ENCODE peak calls at places on chromosome X, in seven cellular contexts. T is aorta; D is HT1080; H is effector memory CD8-positive, alpha-beta T cell; L is GDM1; M is epithelial cell of proximal tubule; V is non-pigmented ciliary epithelial cell. N is an unnamed sample.

GRCh38 chrX:73447311-73447794 is 500 bp downstream of the CDX4 start:
- DNase-seq in T (no peak), H (no peak), L (no peak), D (no peak), V (no peak), M (no peak), N (no peak)

GRCh38 chrX:12999422-12999821 is 24.5 kb downstream of the TMSB4X start:
- DNase-seq in T (no peak), V (no peak), M (no peak), L (no peak), D (no peak), H (no peak), N (no peak)

GRCh38 chrX:572490-573124 is 58.0 kb upstream of the SHOX start:
- DNase-seq in V (no peak), D (no peak), H (no peak), L (no peak), M (no peak), T (no peak), N (no peak)

GRCh38 chrX:31715675-31716074 is 643.8 kb upstream of the FTHL17 start:
- DNase-seq in L (no peak), H (no peak), V (no peak), M (no peak), T (no peak), D (no peak), N (no peak)

GRCh38 chrX:39144323-39144722 is 343.1 kb downstream of the MID1IP1 start:
- DNase-seq in M (no peak), L (no peak), D (no peak), T (no peak), H (no peak), V (no peak), N (no peak)

GRCh38 chrX:9708923-9709553 is 56.6 kb downstream of the GPR143 start:
- DNase-seq in H (peak; percentile 70), L (peak; percentile 67), T (peak; percentile 89), M (no peak), V (peak; percentile 6), D (peak; percentile 65), N (peak; percentile 89)

GRCh38 chrX:26470946-26471345 is 255.0 kb downstream of the MAGEB5 start:
- DNase-seq in M (no peak), V (no peak), H (no peak), D (no peak), T (no peak), L (no peak), N (no peak)

GRCh38 chrX:40148439-40149285 is 50.9 kb upstream of the BCOR start:
- DNase-seq in L (peak; percentile 74), T (no peak), V (no peak), H (no peak), M (no peak), D (no peak), N (no peak)

GRCh38 chrX:110142096-110142495 is 139.2 kb downstream of the TMEM164 start:
- DNase-seq in D (no peak), T (no peak), V (no peak), M (no peak), H (no peak), L (no peak), N (no peak)

GRCh38 chrX:18210470-18210869 is 10.2 kb downstream of the BEND2 start:
- DNase-seq in T (no peak), D (no peak), V (no peak), H (no peak), M (no peak), L (no peak), N (no peak)

GRCh38 chrX:34655496-34656258 is 1.4 kb downstream of the TMEM47 start:
- DNase-seq in T (no peak), H (no peak), D (no peak), V (no peak), L (no peak), M (no peak), N (no peak)

GRCh38 chrX:65635371-65635770 is 32.1 kb upstream of the MSN start:
- DNase-seq in V (no peak), H (no peak), T (peak; percentile 48), L (no peak), M (no peak), D (no peak), N (no peak)

GRCh38 chrX:106177106-106177981 is 9.2 kb downstream of the PWWP3B start:
- DNase-seq in L (no peak), V (no peak), T (peak; percentile 45), H (no peak), M (no peak), D (peak; percentile 54), N (peak; percentile 69)

GRCh38 chrX:149074429-149074828 is 430.7 kb downstream of the IDS start:
- DNase-seq in D (peak; percentile 62), L (no peak), M (no peak), T (peak; percentile 61), V (no peak), H (no peak), N (peak; percentile 61)

GRCh38 chrX:15356444-15356843 is 21.1 kb upstream of the PIGA start:
- DNase-seq in T (no peak), H (no peak), L (no peak), M (no peak), D (no peak), V (no peak), N (no peak)

GRCh38 chrX:136899206-136899605 is 18.7 kb upstream of the RBMX start:
- DNase-seq in L (no peak), H (no peak), T (no peak), M (no peak), V (no peak), D (no peak), N (no peak)

GRCh38 chrX:44872319-44872816 is 620 bp upstream of the KDM6A start:
- DNase-seq in V (no peak), D (peak; percentile 18), T (no peak), H (peak; percentile 19), M (no peak), L (no peak), N (peak; percentile 76)

N was measured in sciatic nerve.